ENCODE peak calls at places on chromosomes 2 and 18, in eight cellular contexts. One of them, this sample, is unnamed.

GRCh38 chr2:27681844-27682243 is 18.2 kb downstream of the SLC4A1AP start:
- DNase-seq in foreskin fibroblast: peak
- DNase-seq in IMR-90: peak
- DNase-seq in astrocyte of the spinal cord: peak
- DNase-seq in psoas muscle: no peak
- DNase-seq in keratinocyte: no peak
- DNase-seq in upper lobe of right lung: no peak
- DNase-seq in CD8-positive, alpha-beta T cell: no peak
- DNase-seq in this sample: no peak

GRCh38 chr18:45025108-45025471 is 344.4 kb downstream of the SETBP1 start:
- DNase-seq in foreskin fibroblast: no peak
- DNase-seq in psoas muscle: no peak
- DNase-seq in IMR-90: no peak
- DNase-seq in CD8-positive, alpha-beta T cell: no peak
- DNase-seq in astrocyte of the spinal cord: no peak
- DNase-seq in keratinocyte: no peak
- DNase-seq in upper lobe of right lung: no peak
- DNase-seq in this sample: no peak

GRCh38 chr2:196256585-196256984 is 85.2 kb upstream of the STK17B start:
- DNase-seq in foreskin fibroblast: no peak
- DNase-seq in upper lobe of right lung: no peak
- DNase-seq in CD8-positive, alpha-beta T cell: no peak
- DNase-seq in astrocyte of the spinal cord: no peak
- DNase-seq in IMR-90: no peak
- DNase-seq in keratinocyte: no peak
- DNase-seq in psoas muscle: no peak
- DNase-seq in this sample: no peak

GRCh38 chr2:130355181-130355577 is 677 bp upstream of the PTPN18 start:
- DNase-seq in IMR-90: no peak
- DNase-seq in keratinocyte: no peak
- DNase-seq in psoas muscle: no peak
- DNase-seq in upper lobe of right lung: no peak
- DNase-seq in foreskin fibroblast: no peak
- DNase-seq in astrocyte of the spinal cord: no peak
- DNase-seq in CD8-positive, alpha-beta T cell: no peak
- DNase-seq in this sample: no peak

GRCh38 chr2:19462228-19462627 is 103.8 kb upstream of the OSR1 start:
- DNase-seq in upper lobe of right lung: no peak
- DNase-seq in IMR-90: no peak
- DNase-seq in foreskin fibroblast: no peak
- DNase-seq in CD8-positive, alpha-beta T cell: no peak
- DNase-seq in psoas muscle: no peak
- DNase-seq in astrocyte of the spinal cord: no peak
- DNase-seq in keratinocyte: no peak
- DNase-seq in this sample: no peak

GRCh38 chr2:38484957-38485356 is 107.9 kb upstream of the ATL2 start:
- DNase-seq in CD8-positive, alpha-beta T cell: no peak
- DNase-seq in upper lobe of right lung: no peak
- DNase-seq in psoas muscle: no peak
- DNase-seq in astrocyte of the spinal cord: no peak
- DNase-seq in foreskin fibroblast: no peak
- DNase-seq in keratinocyte: no peak
- DNase-seq in IMR-90: no peak
- DNase-seq in this sample: no peak

GRCh38 chr2:147636888-147637270 is 207.9 kb upstream of the ACVR2A start:
- DNase-seq in IMR-90: no peak
- DNase-seq in CD8-positive, alpha-beta T cell: no peak
- DNase-seq in astrocyte of the spinal cord: peak
- DNase-seq in foreskin fibroblast: no peak
- DNase-seq in keratinocyte: no peak
- DNase-seq in upper lobe of right lung: no peak
- DNase-seq in psoas muscle: no peak
- DNase-seq in this sample: no peak

GRCh38 chr2:170025223-170025622 is 152.7 kb upstream of the MYO3B start:
- DNase-seq in astrocyte of the spinal cord: no peak
- DNase-seq in CD8-positive, alpha-beta T cell: no peak
- DNase-seq in upper lobe of right lung: no peak
- DNase-seq in IMR-90: no peak
- DNase-seq in foreskin fibroblast: no peak
- DNase-seq in keratinocyte: no peak
- DNase-seq in psoas muscle: no peak
- DNase-seq in this sample: no peak

GRCh38 chr2:240131941-240132650 is 4.0 kb downstream of the COPS9 start:
- DNase-seq in IMR-90: no peak
- DNase-seq in psoas muscle: no peak
- DNase-seq in CD8-positive, alpha-beta T cell: no peak
- DNase-seq in foreskin fibroblast: no peak
- DNase-seq in keratinocyte: no peak
- DNase-seq in astrocyte of the spinal cord: no peak
- DNase-seq in upper lobe of right lung: peak
- DNase-seq in this sample: peak

GRCh38 chr2:184598313-184599053 is at the start of gene ZNF804A:
- DNase-seq in IMR-90: peak
- DNase-seq in foreskin fibroblast: peak
- DNase-seq in keratinocyte: no peak
- DNase-seq in psoas muscle: peak
- DNase-seq in CD8-positive, alpha-beta T cell: no peak
- DNase-seq in upper lobe of right lung: peak
- DNase-seq in astrocyte of the spinal cord: peak
- DNase-seq in this sample: no peak

GRCh38 chr2:2107627-2108026 is 223.4 kb downstream of the MYT1L start:
- DNase-seq in upper lobe of right lung: no peak
- DNase-seq in IMR-90: no peak
- DNase-seq in psoas muscle: no peak
- DNase-seq in keratinocyte: no peak
- DNase-seq in foreskin fibroblast: no peak
- DNase-seq in astrocyte of the spinal cord: no peak
- DNase-seq in CD8-positive, alpha-beta T cell: no peak
- DNase-seq in this sample: no peak

GRCh38 chr2:100238471-100238870 is 83.8 kb downstream of the LONRF2 start:
- DNase-seq in foreskin fibroblast: no peak
- DNase-seq in keratinocyte: no peak
- DNase-seq in upper lobe of right lung: no peak
- DNase-seq in CD8-positive, alpha-beta T cell: no peak
- DNase-seq in astrocyte of the spinal cord: no peak
- DNase-seq in psoas muscle: no peak
- DNase-seq in IMR-90: no peak
- DNase-seq in this sample: no peak

GRCh38 chr18:76518073-76518472 is 23.0 kb upstream of the ZNF516 start:
- DNase-seq in upper lobe of right lung: no peak
- DNase-seq in foreskin fibroblast: no peak
- DNase-seq in CD8-positive, alpha-beta T cell: no peak
- DNase-seq in IMR-90: peak
- DNase-seq in psoas muscle: no peak
- DNase-seq in keratinocyte: no peak
- DNase-seq in astrocyte of the spinal cord: peak
- DNase-seq in this sample: no peak

GRCh38 chr2:64101141-64101591 is 43.1 kb downstream of the PELI1 start:
- DNase-seq in CD8-positive, alpha-beta T cell: no peak
- DNase-seq in foreskin fibroblast: no peak
- DNase-seq in astrocyte of the spinal cord: peak
- DNase-seq in upper lobe of right lung: no peak
- DNase-seq in keratinocyte: no peak
- DNase-seq in psoas muscle: no peak
- DNase-seq in IMR-90: peak
- DNase-seq in this sample: no peak

GRCh38 chr2:10629819-10630532 is 59.8 kb downstream of the NOL10 start:
- DNase-seq in foreskin fibroblast: no peak
- DNase-seq in keratinocyte: no peak
- DNase-seq in CD8-positive, alpha-beta T cell: no peak
- DNase-seq in psoas muscle: no peak
- DNase-seq in upper lobe of right lung: no peak
- DNase-seq in IMR-90: no peak
- DNase-seq in astrocyte of the spinal cord: no peak
- DNase-seq in this sample: no peak

GRCh38 chr2:63435080-63435479 is 153.2 kb downstream of the WDPCP start:
- DNase-seq in foreskin fibroblast: no peak
- DNase-seq in psoas muscle: no peak
- DNase-seq in upper lobe of right lung: no peak
- DNase-seq in astrocyte of the spinal cord: no peak
- DNase-seq in keratinocyte: no peak
- DNase-seq in IMR-90: no peak
- DNase-seq in CD8-positive, alpha-beta T cell: no peak
- DNase-seq in this sample: no peak

GRCh38 chr2:208006833-208007232 is 18.5 kb downstream of the PLEKHM3 start:
- DNase-seq in upper lobe of right lung: no peak
- DNase-seq in psoas muscle: no peak
- DNase-seq in keratinocyte: peak
- DNase-seq in IMR-90: peak
- DNase-seq in foreskin fibroblast: no peak
- DNase-seq in astrocyte of the spinal cord: peak
- DNase-seq in CD8-positive, alpha-beta T cell: no peak
- DNase-seq in this sample: no peak

GRCh38 chr2:86441789-86442641 is 844 bp downstream of the KDM3A start:
- DNase-seq in keratinocyte: no peak
- DNase-seq in IMR-90: peak
- DNase-seq in CD8-positive, alpha-beta T cell: peak
- DNase-seq in psoas muscle: peak
- DNase-seq in upper lobe of right lung: peak
- DNase-seq in astrocyte of the spinal cord: peak
- DNase-seq in foreskin fibroblast: peak
- DNase-seq in this sample: no peak

GRCh38 chr2:82501217-82501616 is 1957.9 kb downstream of the SUCLG1 start:
- DNase-seq in foreskin fibroblast: no peak
- DNase-seq in upper lobe of right lung: no peak
- DNase-seq in astrocyte of the spinal cord: no peak
- DNase-seq in CD8-positive, alpha-beta T cell: no peak
- DNase-seq in IMR-90: no peak
- DNase-seq in keratinocyte: no peak
- DNase-seq in psoas muscle: no peak
- DNase-seq in this sample: no peak

GRCh38 chr18:51614033-51614432 is 416.6 kb upstream of the MEX3C start:
- DNase-seq in CD8-positive, alpha-beta T cell: no peak
- DNase-seq in astrocyte of the spinal cord: peak
- DNase-seq in upper lobe of right lung: no peak
- DNase-seq in IMR-90: no peak
- DNase-seq in psoas muscle: no peak
- DNase-seq in foreskin fibroblast: no peak
- DNase-seq in keratinocyte: peak
- DNase-seq in this sample: no peak

GRCh38 chr18:51610481-51610880 is 413.0 kb upstream of the MEX3C start:
- DNase-seq in CD8-positive, alpha-beta T cell: no peak
- DNase-seq in psoas muscle: no peak
- DNase-seq in astrocyte of the spinal cord: no peak
- DNase-seq in IMR-90: no peak
- DNase-seq in keratinocyte: no peak
- DNase-seq in upper lobe of right lung: no peak
- DNase-seq in foreskin fibroblast: no peak
- DNase-seq in this sample: no peak

GRCh38 chr18:51617167-51617566 is 419.7 kb upstream of the MEX3C start:
- DNase-seq in psoas muscle: no peak
- DNase-seq in foreskin fibroblast: no peak
- DNase-seq in astrocyte of the spinal cord: peak
- DNase-seq in CD8-positive, alpha-beta T cell: no peak
- DNase-seq in keratinocyte: no peak
- DNase-seq in upper lobe of right lung: no peak
- DNase-seq in IMR-90: no peak
- DNase-seq in this sample: no peak

GRCh38 chr18:51614967-51615571 is 417.6 kb upstream of the MEX3C start:
- DNase-seq in upper lobe of right lung: no peak
- DNase-seq in CD8-positive, alpha-beta T cell: no peak
- DNase-seq in IMR-90: no peak
- DNase-seq in foreskin fibroblast: no peak
- DNase-seq in keratinocyte: peak
- DNase-seq in psoas muscle: no peak
- DNase-seq in astrocyte of the spinal cord: peak
- DNase-seq in this sample: no peak

DNA sequence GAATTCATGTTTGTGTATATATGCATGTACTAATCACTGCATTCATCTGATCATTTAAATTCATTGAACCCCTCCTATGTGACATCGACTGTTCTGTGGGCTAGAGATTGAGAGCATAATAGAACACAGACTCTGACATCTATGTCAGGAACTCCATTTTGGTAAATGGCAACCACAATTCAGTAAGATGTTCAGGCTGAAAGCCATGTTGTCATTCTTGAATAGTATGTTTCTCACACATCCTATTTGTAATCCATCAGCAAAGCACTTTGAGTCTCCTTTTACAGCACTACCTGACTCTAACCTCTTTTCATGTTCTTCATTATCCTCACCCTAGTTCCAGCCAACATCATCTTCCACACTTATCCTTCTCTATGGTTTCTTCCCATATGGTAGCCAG is 413.8 kb upstream of the MEX3C start:
- DNase-seq in astrocyte of the spinal cord: no peak
- DNase-seq in upper lobe of right lung: no peak
- DNase-seq in CD8-positive, alpha-beta T cell: no peak
- DNase-seq in foreskin fibroblast: no peak
- DNase-seq in IMR-90: no peak
- DNase-seq in psoas muscle: no peak
- DNase-seq in keratinocyte: no peak
- DNase-seq in this sample: no peak
- TF ChIP-seq CTCF in astrocyte of the spinal cord: no peak
- TF ChIP-seq CTCF in upper lobe of right lung: no peak
- TF ChIP-seq CTCF in CD8-positive, alpha-beta T cell: no peak
- TF ChIP-seq CTCF in foreskin fibroblast: no peak
- TF ChIP-seq CTCF in IMR-90: no peak
- TF ChIP-seq CTCF in psoas muscle: no peak
- TF ChIP-seq CTCF in keratinocyte: no peak
- TF ChIP-seq CTCF in this sample: no peak

GRCh38 chr18:63980027-63980426 is 10.1 kb downstream of the SERPINB8 start:
- DNase-seq in foreskin fibroblast: no peak
- DNase-seq in keratinocyte: no peak
- DNase-seq in CD8-positive, alpha-beta T cell: no peak
- DNase-seq in psoas muscle: no peak
- DNase-seq in astrocyte of the spinal cord: no peak
- DNase-seq in IMR-90: no peak
- DNase-seq in upper lobe of right lung: no peak
- DNase-seq in this sample: no peak
- H3K4me3 ChIP-seq in foreskin fibroblast: peak
- H3K4me3 ChIP-seq in keratinocyte: no peak
- H3K4me3 ChIP-seq in CD8-positive, alpha-beta T cell: no peak
- H3K4me3 ChIP-seq in psoas muscle: peak
- H3K4me3 ChIP-seq in astrocyte of the spinal cord: no peak
- H3K4me3 ChIP-seq in IMR-90: peak
- H3K4me3 ChIP-seq in upper lobe of right lung: peak
- H3K4me3 ChIP-seq in this sample: no peak

GRCh38 chr2:134258684-134259408 is 5.0 kb downstream of the MGAT5 start:
- DNase-seq in foreskin fibroblast: no peak
- DNase-seq in astrocyte of the spinal cord: no peak
- DNase-seq in upper lobe of right lung: no peak
- DNase-seq in psoas muscle: peak
- DNase-seq in IMR-90: no peak
- DNase-seq in keratinocyte: no peak
- DNase-seq in CD8-positive, alpha-beta T cell: peak
- DNase-seq in this sample: no peak
- TF ChIP-seq CTCF in foreskin fibroblast: no peak
- TF ChIP-seq CTCF in astrocyte of the spinal cord: no peak
- TF ChIP-seq CTCF in upper lobe of right lung: no peak
- TF ChIP-seq CTCF in psoas muscle: no peak
- TF ChIP-seq CTCF in IMR-90: no peak
- TF ChIP-seq CTCF in keratinocyte: no peak
- TF ChIP-seq CTCF in CD8-positive, alpha-beta T cell: no peak
- TF ChIP-seq CTCF in this sample: no peak

DNA sequence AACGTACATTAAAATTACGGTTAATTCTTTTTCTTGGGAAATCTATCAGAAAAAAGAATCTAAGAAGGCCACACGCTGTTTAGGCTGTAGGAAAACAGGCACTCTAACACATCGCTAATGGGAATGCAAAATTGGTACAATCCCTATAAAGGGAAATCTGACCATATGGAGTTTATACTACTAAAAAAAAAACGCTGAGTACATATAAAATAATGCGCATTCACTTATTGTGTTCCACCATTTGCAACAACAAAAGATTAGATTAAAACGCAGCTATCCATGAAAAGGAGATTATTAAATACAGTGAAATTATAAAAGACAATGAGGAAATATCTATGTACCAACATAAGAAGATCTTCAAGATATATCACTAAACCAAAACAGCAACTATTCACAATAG is 62.8 kb downstream of the SMC6 start:
- DNase-seq in psoas muscle: no peak
- DNase-seq in astrocyte of the spinal cord: no peak
- DNase-seq in upper lobe of right lung: no peak
- DNase-seq in IMR-90: no peak
- DNase-seq in keratinocyte: no peak
- DNase-seq in foreskin fibroblast: no peak
- DNase-seq in CD8-positive, alpha-beta T cell: no peak
- DNase-seq in this sample: no peak
- H3K4me3 ChIP-seq in psoas muscle: no peak
- H3K4me3 ChIP-seq in astrocyte of the spinal cord: no peak
- H3K4me3 ChIP-seq in upper lobe of right lung: no peak
- H3K4me3 ChIP-seq in IMR-90: no peak
- H3K4me3 ChIP-seq in keratinocyte: no peak
- H3K4me3 ChIP-seq in foreskin fibroblast: no peak
- H3K4me3 ChIP-seq in CD8-positive, alpha-beta T cell: no peak
- H3K4me3 ChIP-seq in this sample: no peak

This sample was measured in ascending aorta.